ENCODE peak calls at places on chromosome 7, in six cellular contexts. One of them, this sample, is unnamed.
A peak's percentile ranks its signal among the peaks of the same experiment; 100 is the strongest.

GRCh38 chr7:40401406-40401805 is 266.6 kb downstream of the SUGCT start:
- DNase-seq in suprapubic skin: no peak
- DNase-seq in NB4: no peak
- DNase-seq in CD8-positive, alpha-beta T cell: no peak
- DNase-seq in activated CD8-positive, alpha-beta T cell treated with anti-CD3 and anti-CD28 coated beads for 36 hours: no peak
- DNase-seq in neural progenitor cell: no peak
- DNase-seq in this sample: no peak

GRCh38 chr7:155980841-155981240 is 168.6 kb upstream of the SHH start:
- DNase-seq in suprapubic skin: peak; percentile 52
- DNase-seq in activated CD8-positive, alpha-beta T cell treated with anti-CD3 and anti-CD28 coated beads for 36 hours: no peak
- DNase-seq in CD8-positive, alpha-beta T cell: no peak
- DNase-seq in NB4: no peak
- DNase-seq in neural progenitor cell: no peak
- DNase-seq in this sample: peak; percentile 11

GRCh38 chr7:37491919-37492694 is 43.4 kb upstream of the ELMO1 start:
- DNase-seq in neural progenitor cell: peak; percentile 87
- DNase-seq in CD8-positive, alpha-beta T cell: no peak
- DNase-seq in suprapubic skin: no peak
- DNase-seq in NB4: no peak
- DNase-seq in activated CD8-positive, alpha-beta T cell treated with anti-CD3 and anti-CD28 coated beads for 36 hours: no peak
- DNase-seq in this sample: no peak

GRCh38 chr7:146375155-146375554 is 258.6 kb downstream of the CNTNAP2 start:
- DNase-seq in activated CD8-positive, alpha-beta T cell treated with anti-CD3 and anti-CD28 coated beads for 36 hours: no peak
- DNase-seq in neural progenitor cell: peak; percentile 35
- DNase-seq in CD8-positive, alpha-beta T cell: no peak
- DNase-seq in NB4: no peak
- DNase-seq in suprapubic skin: no peak
- DNase-seq in this sample: no peak

GRCh38 chr7:128835790-128836641 is 5.8 kb downstream of the FLNC start:
- DNase-seq in activated CD8-positive, alpha-beta T cell treated with anti-CD3 and anti-CD28 coated beads for 36 hours: no peak
- DNase-seq in neural progenitor cell: no peak
- DNase-seq in NB4: no peak
- DNase-seq in suprapubic skin: no peak
- DNase-seq in CD8-positive, alpha-beta T cell: no peak
- DNase-seq in this sample: no peak

GRCh38 chr7:5229451-5230271 is 39.6 kb downstream of the WIPI2 start:
- DNase-seq in neural progenitor cell: no peak
- DNase-seq in suprapubic skin: no peak
- DNase-seq in activated CD8-positive, alpha-beta T cell treated with anti-CD3 and anti-CD28 coated beads for 36 hours: peak; percentile 14
- DNase-seq in NB4: no peak
- DNase-seq in CD8-positive, alpha-beta T cell: no peak
- DNase-seq in this sample: no peak

GRCh38 chr7:3009086-3009485 is 34.6 kb downstream of the CARD11 start:
- DNase-seq in CD8-positive, alpha-beta T cell: no peak
- DNase-seq in NB4: no peak
- DNase-seq in suprapubic skin: no peak
- DNase-seq in neural progenitor cell: no peak
- DNase-seq in activated CD8-positive, alpha-beta T cell treated with anti-CD3 and anti-CD28 coated beads for 36 hours: no peak
- DNase-seq in this sample: no peak

GRCh38 chr7:155897758-155898386 is 85.6 kb upstream of the SHH start:
- DNase-seq in CD8-positive, alpha-beta T cell: no peak
- DNase-seq in neural progenitor cell: no peak
- DNase-seq in suprapubic skin: peak; percentile 21
- DNase-seq in activated CD8-positive, alpha-beta T cell treated with anti-CD3 and anti-CD28 coated beads for 36 hours: no peak
- DNase-seq in NB4: no peak
- DNase-seq in this sample: peak; percentile 15

GRCh38 chr7:100674441-100675407 is 1.2 kb downstream of the GNB2 start:
- DNase-seq in NB4: peak; percentile 77
- DNase-seq in suprapubic skin: no peak
- DNase-seq in neural progenitor cell: peak; percentile 68
- DNase-seq in activated CD8-positive, alpha-beta T cell treated with anti-CD3 and anti-CD28 coated beads for 36 hours: peak; percentile 47
- DNase-seq in CD8-positive, alpha-beta T cell: peak; percentile 47
- DNase-seq in this sample: peak; percentile 63

GRCh38 chr7:118039963-118040489 is 143.9 kb upstream of the LSM8 start:
- DNase-seq in CD8-positive, alpha-beta T cell: no peak
- DNase-seq in activated CD8-positive, alpha-beta T cell treated with anti-CD3 and anti-CD28 coated beads for 36 hours: no peak
- DNase-seq in neural progenitor cell: no peak
- DNase-seq in NB4: no peak
- DNase-seq in suprapubic skin: no peak
- DNase-seq in this sample: no peak

GRCh38 chr7:118040562-118040961 is 143.4 kb upstream of the LSM8 start:
- DNase-seq in activated CD8-positive, alpha-beta T cell treated with anti-CD3 and anti-CD28 coated beads for 36 hours: no peak
- DNase-seq in NB4: no peak
- DNase-seq in CD8-positive, alpha-beta T cell: no peak
- DNase-seq in neural progenitor cell: no peak
- DNase-seq in suprapubic skin: no peak
- DNase-seq in this sample: no peak

GRCh38 chr7:118041336-118041878 is 142.6 kb upstream of the LSM8 start:
- DNase-seq in neural progenitor cell: no peak
- DNase-seq in activated CD8-positive, alpha-beta T cell treated with anti-CD3 and anti-CD28 coated beads for 36 hours: no peak
- DNase-seq in CD8-positive, alpha-beta T cell: no peak
- DNase-seq in NB4: no peak
- DNase-seq in suprapubic skin: no peak
- DNase-seq in this sample: no peak

GRCh38 chr7:118046086-118046485 is 137.9 kb upstream of the LSM8 start:
- DNase-seq in neural progenitor cell: no peak
- DNase-seq in NB4: no peak
- DNase-seq in activated CD8-positive, alpha-beta T cell treated with anti-CD3 and anti-CD28 coated beads for 36 hours: no peak
- DNase-seq in suprapubic skin: no peak
- DNase-seq in CD8-positive, alpha-beta T cell: no peak
- DNase-seq in this sample: no peak

DNA sequence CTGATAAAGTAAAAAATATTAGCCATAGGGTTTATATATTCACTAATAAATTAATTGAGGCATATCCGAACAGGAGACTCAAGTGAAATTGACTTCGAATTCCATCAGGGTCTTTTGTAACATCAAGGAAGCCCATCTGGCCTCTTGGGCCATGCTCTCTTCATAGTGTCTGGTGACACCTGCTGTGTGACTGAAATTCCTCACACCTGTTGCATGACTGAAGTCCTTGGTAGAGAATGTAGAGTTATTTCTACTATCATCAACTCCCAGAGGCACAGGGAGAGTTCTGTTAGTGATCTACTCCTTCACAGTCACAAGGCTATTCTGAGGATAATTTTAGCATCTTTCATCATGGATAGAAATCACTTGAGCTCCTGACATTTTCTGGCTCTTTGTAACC is 138.3 kb upstream of the LSM8 start:
- DNase-seq in neural progenitor cell: no peak
- DNase-seq in CD8-positive, alpha-beta T cell: no peak
- DNase-seq in NB4: no peak
- DNase-seq in activated CD8-positive, alpha-beta T cell treated with anti-CD3 and anti-CD28 coated beads for 36 hours: no peak
- DNase-seq in suprapubic skin: no peak
- DNase-seq in this sample: no peak
- TF ChIP-seq CTCF in neural progenitor cell: no peak
- TF ChIP-seq CTCF in CD8-positive, alpha-beta T cell: no peak
- TF ChIP-seq CTCF in NB4: no peak
- TF ChIP-seq CTCF in activated CD8-positive, alpha-beta T cell treated with anti-CD3 and anti-CD28 coated beads for 36 hours: no peak
- TF ChIP-seq CTCF in suprapubic skin: no peak
- TF ChIP-seq CTCF in this sample: no peak

GRCh38 chr7:17171427-17171826 is 127.0 kb upstream of the AHR start:
- DNase-seq in neural progenitor cell: no peak
- DNase-seq in NB4: no peak
- DNase-seq in CD8-positive, alpha-beta T cell: no peak
- DNase-seq in activated CD8-positive, alpha-beta T cell treated with anti-CD3 and anti-CD28 coated beads for 36 hours: no peak
- DNase-seq in suprapubic skin: no peak
- DNase-seq in this sample: no peak
- TF ChIP-seq CTCF in neural progenitor cell: no peak
- TF ChIP-seq CTCF in NB4: no peak
- TF ChIP-seq CTCF in CD8-positive, alpha-beta T cell: no peak
- TF ChIP-seq CTCF in activated CD8-positive, alpha-beta T cell treated with anti-CD3 and anti-CD28 coated beads for 36 hours: no peak
- TF ChIP-seq CTCF in suprapubic skin: no peak
- TF ChIP-seq CTCF in this sample: no peak

GRCh38 chr7:80766724-80767123 is 128.3 kb downstream of the CD36 start:
- DNase-seq in neural progenitor cell: no peak
- DNase-seq in CD8-positive, alpha-beta T cell: no peak
- DNase-seq in activated CD8-positive, alpha-beta T cell treated with anti-CD3 and anti-CD28 coated beads for 36 hours: no peak
- DNase-seq in NB4: no peak
- DNase-seq in suprapubic skin: no peak
- DNase-seq in this sample: no peak

GRCh38 chr7:80763289-80763688 is 124.8 kb downstream of the CD36 start:
- DNase-seq in activated CD8-positive, alpha-beta T cell treated with anti-CD3 and anti-CD28 coated beads for 36 hours: no peak
- DNase-seq in CD8-positive, alpha-beta T cell: no peak
- DNase-seq in NB4: no peak
- DNase-seq in neural progenitor cell: no peak
- DNase-seq in suprapubic skin: no peak
- DNase-seq in this sample: no peak

GRCh38 chr7:80767655-80768054 is 129.2 kb downstream of the CD36 start:
- DNase-seq in neural progenitor cell: no peak
- DNase-seq in activated CD8-positive, alpha-beta T cell treated with anti-CD3 and anti-CD28 coated beads for 36 hours: no peak
- DNase-seq in CD8-positive, alpha-beta T cell: no peak
- DNase-seq in suprapubic skin: no peak
- DNase-seq in NB4: no peak
- DNase-seq in this sample: no peak

GRCh38 chr7:80763704-80764103 is 125.3 kb downstream of the CD36 start:
- DNase-seq in CD8-positive, alpha-beta T cell: no peak
- DNase-seq in activated CD8-positive, alpha-beta T cell treated with anti-CD3 and anti-CD28 coated beads for 36 hours: no peak
- DNase-seq in NB4: no peak
- DNase-seq in suprapubic skin: no peak
- DNase-seq in neural progenitor cell: no peak
- DNase-seq in this sample: no peak

DNA sequence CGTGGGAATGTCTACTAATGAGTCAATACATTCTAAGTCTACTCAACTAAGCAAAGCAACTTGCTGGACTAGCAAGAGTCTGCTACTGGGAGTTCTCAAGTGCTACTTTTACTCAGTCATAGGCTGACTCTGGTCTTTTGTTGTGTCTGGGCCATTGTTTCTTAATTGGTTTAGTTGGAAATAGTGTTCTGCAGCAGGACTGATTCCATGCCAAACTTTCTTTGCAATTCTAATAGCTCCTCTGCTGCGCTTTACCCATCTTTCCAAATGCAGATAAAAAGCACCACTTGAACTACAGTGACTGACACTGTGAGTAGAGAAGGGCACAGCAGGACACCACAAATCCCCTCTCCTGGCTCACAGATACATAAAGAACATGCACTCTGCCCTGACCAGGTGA is 125.7 kb downstream of the CD36 start:
- DNase-seq in suprapubic skin: no peak
- DNase-seq in neural progenitor cell: peak; percentile 71
- DNase-seq in activated CD8-positive, alpha-beta T cell treated with anti-CD3 and anti-CD28 coated beads for 36 hours: no peak
- DNase-seq in NB4: no peak
- DNase-seq in CD8-positive, alpha-beta T cell: no peak
- DNase-seq in this sample: no peak
- TF ChIP-seq CTCF in suprapubic skin: no peak
- TF ChIP-seq CTCF in neural progenitor cell: no peak
- TF ChIP-seq CTCF in activated CD8-positive, alpha-beta T cell treated with anti-CD3 and anti-CD28 coated beads for 36 hours: no peak
- TF ChIP-seq CTCF in NB4: no peak
- TF ChIP-seq CTCF in CD8-positive, alpha-beta T cell: no peak
- TF ChIP-seq CTCF in this sample: no peak

GRCh38 chr7:108114117-108114841 is 15.9 kb downstream of the LAMB4 start:
- DNase-seq in activated CD8-positive, alpha-beta T cell treated with anti-CD3 and anti-CD28 coated beads for 36 hours: peak; percentile 48
- DNase-seq in NB4: peak; percentile 50
- DNase-seq in CD8-positive, alpha-beta T cell: no peak
- DNase-seq in neural progenitor cell: peak; percentile 72
- DNase-seq in suprapubic skin: no peak
- DNase-seq in this sample: no peak

GRCh38 chr7:108108131-108108530 is 22.0 kb downstream of the LAMB4 start:
- DNase-seq in NB4: no peak
- DNase-seq in suprapubic skin: no peak
- DNase-seq in CD8-positive, alpha-beta T cell: no peak
- DNase-seq in activated CD8-positive, alpha-beta T cell treated with anti-CD3 and anti-CD28 coated beads for 36 hours: no peak
- DNase-seq in neural progenitor cell: no peak
- DNase-seq in this sample: no peak

GRCh38 chr7:108104324-108104723 is 25.8 kb downstream of the LAMB4 start:
- DNase-seq in suprapubic skin: no peak
- DNase-seq in CD8-positive, alpha-beta T cell: no peak
- DNase-seq in NB4: peak; percentile 59
- DNase-seq in activated CD8-positive, alpha-beta T cell treated with anti-CD3 and anti-CD28 coated beads for 36 hours: no peak
- DNase-seq in neural progenitor cell: no peak
- DNase-seq in this sample: no peak

GRCh38 chr7:108112683-108113082 is 17.5 kb downstream of the LAMB4 start:
- DNase-seq in activated CD8-positive, alpha-beta T cell treated with anti-CD3 and anti-CD28 coated beads for 36 hours: no peak
- DNase-seq in neural progenitor cell: no peak
- DNase-seq in CD8-positive, alpha-beta T cell: no peak
- DNase-seq in NB4: no peak
- DNase-seq in suprapubic skin: no peak
- DNase-seq in this sample: no peak

GRCh38 chr7:108109216-108109908 is 20.8 kb downstream of the LAMB4 start:
- DNase-seq in suprapubic skin: no peak
- DNase-seq in CD8-positive, alpha-beta T cell: no peak
- DNase-seq in activated CD8-positive, alpha-beta T cell treated with anti-CD3 and anti-CD28 coated beads for 36 hours: peak; percentile 54
- DNase-seq in neural progenitor cell: peak; percentile 43
- DNase-seq in NB4: peak; percentile 56
- DNase-seq in this sample: no peak
- TF ChIP-seq CTCF in suprapubic skin: no peak
- TF ChIP-seq CTCF in CD8-positive, alpha-beta T cell: no peak
- TF ChIP-seq CTCF in activated CD8-positive, alpha-beta T cell treated with anti-CD3 and anti-CD28 coated beads for 36 hours: peak; percentile 18
- TF ChIP-seq CTCF in neural progenitor cell: peak; percentile 57
- TF ChIP-seq CTCF in NB4: peak; percentile 66
- TF ChIP-seq CTCF in this sample: peak; percentile 14

GRCh38 chr7:22859676-22860290 is 37.1 kb upstream of the TOMM7 start:
- DNase-seq in neural progenitor cell: no peak
- DNase-seq in NB4: peak; percentile 52
- DNase-seq in CD8-positive, alpha-beta T cell: no peak
- DNase-seq in activated CD8-positive, alpha-beta T cell treated with anti-CD3 and anti-CD28 coated beads for 36 hours: no peak
- DNase-seq in suprapubic skin: no peak
- DNase-seq in this sample: no peak

GRCh38 chr7:22860337-22860736 is 37.7 kb upstream of the TOMM7 start:
- DNase-seq in NB4: peak; percentile 50
- DNase-seq in activated CD8-positive, alpha-beta T cell treated with anti-CD3 and anti-CD28 coated beads for 36 hours: no peak
- DNase-seq in CD8-positive, alpha-beta T cell: no peak
- DNase-seq in suprapubic skin: no peak
- DNase-seq in neural progenitor cell: no peak
- DNase-seq in this sample: no peak

GRCh38 chr7:22861576-22861975 is 38.9 kb upstream of the TOMM7 start:
- DNase-seq in NB4: no peak
- DNase-seq in neural progenitor cell: no peak
- DNase-seq in CD8-positive, alpha-beta T cell: no peak
- DNase-seq in suprapubic skin: no peak
- DNase-seq in activated CD8-positive, alpha-beta T cell treated with anti-CD3 and anti-CD28 coated beads for 36 hours: no peak
- DNase-seq in this sample: no peak

GRCh38 chr7:22858640-22859561 is 36.3 kb upstream of the TOMM7 start:
- DNase-seq in suprapubic skin: no peak
- DNase-seq in activated CD8-positive, alpha-beta T cell treated with anti-CD3 and anti-CD28 coated beads for 36 hours: peak; percentile 17
- DNase-seq in neural progenitor cell: no peak
- DNase-seq in CD8-positive, alpha-beta T cell: no peak
- DNase-seq in NB4: peak; percentile 81
- DNase-seq in this sample: no peak

DNA sequence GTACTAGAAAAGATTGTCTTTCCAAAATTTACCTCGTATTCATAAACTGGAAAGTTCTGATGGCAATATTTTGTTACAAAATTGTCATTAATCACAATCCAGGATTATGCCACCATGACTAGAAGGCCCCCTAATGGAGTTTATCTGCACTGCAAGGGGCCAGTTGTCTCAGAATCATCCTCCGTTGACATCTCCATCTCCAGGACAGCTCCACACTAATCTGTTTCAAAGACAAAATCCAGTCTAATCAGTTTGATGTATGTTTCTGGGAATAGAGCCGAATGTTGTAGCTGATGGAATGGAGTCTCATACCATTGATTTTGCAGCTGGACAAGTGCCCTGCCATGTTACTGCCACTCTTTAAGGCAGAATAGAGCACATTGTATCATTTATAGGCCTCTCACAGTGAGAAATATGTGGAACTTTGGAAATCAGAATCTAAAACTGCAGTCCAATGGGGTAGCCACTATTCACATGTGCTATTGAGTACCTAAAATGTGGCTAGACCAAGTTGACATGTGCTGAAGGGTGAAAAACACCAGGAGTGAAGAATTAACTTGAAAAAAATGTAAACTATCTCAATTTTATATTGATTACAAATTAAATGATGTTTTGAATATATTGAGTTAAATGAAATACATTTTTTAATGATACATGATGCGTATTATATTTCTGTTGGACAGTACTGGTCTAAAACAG is 38.3 kb upstream of the TOMM7 start:
- DNase-seq in suprapubic skin: no peak
- DNase-seq in neural progenitor cell: peak; percentile 4
- DNase-seq in NB4: peak; percentile 68
- DNase-seq in CD8-positive, alpha-beta T cell: peak; percentile 29
- DNase-seq in activated CD8-positive, alpha-beta T cell treated with anti-CD3 and anti-CD28 coated beads for 36 hours: peak; percentile 48
- DNase-seq in this sample: no peak
- TF ChIP-seq CTCF in suprapubic skin: no peak
- TF ChIP-seq CTCF in neural progenitor cell: peak; percentile 68
- TF ChIP-seq CTCF in NB4: peak; percentile 84
- TF ChIP-seq CTCF in CD8-positive, alpha-beta T cell: peak; percentile 70
- TF ChIP-seq CTCF in activated CD8-positive, alpha-beta T cell treated with anti-CD3 and anti-CD28 coated beads for 36 hours: peak; percentile 77
- TF ChIP-seq CTCF in this sample: peak; percentile 79

This sample was measured in CD14-positive monocyte.